ENCODE peak calls at places on chromosomes 16 and 17, in seven cellular contexts. One of them, this sample, is unnamed.

GRCh38 chr17:63293310-63293709 is 152.8 kb downstream of the CYB561 start:
- DNase-seq in mesenchymal stem cell: peak; percentile 44
- DNase-seq in DND-41: no peak
- DNase-seq in kidney: no peak
- DNase-seq in IMR-90: peak; percentile 72
- DNase-seq in colonic mucosa: no peak
- DNase-seq in H9: no peak
- DNase-seq in this sample: no peak

GRCh38 chr17:79735096-79735495 is 4.4 kb downstream of the ENPP7 start:
- DNase-seq in H9: no peak
- DNase-seq in IMR-90: no peak
- DNase-seq in mesenchymal stem cell: no peak
- DNase-seq in DND-41: no peak
- DNase-seq in kidney: no peak
- DNase-seq in colonic mucosa: no peak
- DNase-seq in this sample: no peak

GRCh38 chr16:2912330-2913199 is 834 bp downstream of the FLYWCH1 start:
- DNase-seq in mesenchymal stem cell: peak; percentile 75
- DNase-seq in DND-41: peak; percentile 37
- DNase-seq in kidney: no peak
- DNase-seq in H9: no peak
- DNase-seq in colonic mucosa: peak; percentile 47
- DNase-seq in IMR-90: peak; percentile 73
- DNase-seq in this sample: peak; percentile 58

GRCh38 chr17:46056800-46057304 is 57.8 kb downstream of the STH start:
- DNase-seq in H9: no peak
- DNase-seq in kidney: no peak
- DNase-seq in DND-41: no peak
- DNase-seq in mesenchymal stem cell: peak; percentile 41
- DNase-seq in colonic mucosa: no peak
- DNase-seq in IMR-90: peak; percentile 74
- DNase-seq in this sample: no peak

GRCh38 chr16:57229079-57229478 is 16.0 kb upstream of the ARL2BP start:
- DNase-seq in H9: no peak
- DNase-seq in IMR-90: no peak
- DNase-seq in DND-41: no peak
- DNase-seq in kidney: no peak
- DNase-seq in mesenchymal stem cell: no peak
- DNase-seq in colonic mucosa: no peak
- DNase-seq in this sample: no peak

GRCh38 chr17:44604149-44605115 is 47.1 kb downstream of the FZD2 start:
- DNase-seq in DND-41: no peak
- DNase-seq in mesenchymal stem cell: no peak
- DNase-seq in IMR-90: no peak
- DNase-seq in H9: no peak
- DNase-seq in kidney: no peak
- DNase-seq in colonic mucosa: no peak
- DNase-seq in this sample: no peak

GRCh38 chr17:5812590-5812989 is 228.3 kb upstream of the NLRP1 start:
- DNase-seq in DND-41: no peak
- DNase-seq in IMR-90: no peak
- DNase-seq in kidney: no peak
- DNase-seq in mesenchymal stem cell: no peak
- DNase-seq in H9: peak; percentile 4
- DNase-seq in colonic mucosa: no peak
- DNase-seq in this sample: no peak

GRCh38 chr16:29868396-29868795 is 5.4 kb upstream of the CDIPT start:
- DNase-seq in IMR-90: no peak
- DNase-seq in mesenchymal stem cell: no peak
- DNase-seq in H9: no peak
- DNase-seq in colonic mucosa: no peak
- DNase-seq in kidney: no peak
- DNase-seq in DND-41: no peak
- DNase-seq in this sample: no peak

GRCh38 chr16:10911267-10911666 is 31.0 kb downstream of the DEXI start:
- DNase-seq in DND-41: no peak
- DNase-seq in H9: no peak
- DNase-seq in kidney: no peak
- DNase-seq in IMR-90: no peak
- DNase-seq in mesenchymal stem cell: no peak
- DNase-seq in colonic mucosa: no peak
- DNase-seq in this sample: no peak

GRCh38 chr17:78442648-78443128 is 64.2 kb downstream of the PGS1 start:
- DNase-seq in colonic mucosa: peak; percentile 39
- DNase-seq in H9: no peak
- DNase-seq in mesenchymal stem cell: peak; percentile 56
- DNase-seq in DND-41: no peak
- DNase-seq in IMR-90: peak; percentile 88
- DNase-seq in kidney: peak; percentile 89
- DNase-seq in this sample: no peak

GRCh38 chr17:50607522-50607921 is 27.2 kb upstream of the ABCC3 start:
- DNase-seq in colonic mucosa: no peak
- DNase-seq in H9: no peak
- DNase-seq in IMR-90: no peak
- DNase-seq in mesenchymal stem cell: no peak
- DNase-seq in DND-41: no peak
- DNase-seq in kidney: no peak
- DNase-seq in this sample: no peak

GRCh38 chr17:44004077-44004760 is at the start of gene NAGS:
- DNase-seq in DND-41: no peak
- DNase-seq in colonic mucosa: peak; percentile 29
- DNase-seq in IMR-90: no peak
- DNase-seq in mesenchymal stem cell: no peak
- DNase-seq in H9: peak; percentile 84
- DNase-seq in kidney: peak; percentile 87
- DNase-seq in this sample: peak; percentile 63

GRCh38 chr17:2086306-2086705 is 31.4 kb downstream of the HIC1 start:
- DNase-seq in H9: no peak
- DNase-seq in mesenchymal stem cell: no peak
- DNase-seq in DND-41: no peak
- DNase-seq in kidney: no peak
- DNase-seq in IMR-90: no peak
- DNase-seq in colonic mucosa: no peak
- DNase-seq in this sample: no peak

GRCh38 chr16:79278506-79278905 is 322.0 kb downstream of the MAF start:
- DNase-seq in mesenchymal stem cell: no peak
- DNase-seq in H9: no peak
- DNase-seq in IMR-90: no peak
- DNase-seq in DND-41: peak; percentile 44
- DNase-seq in colonic mucosa: no peak
- DNase-seq in kidney: no peak
- DNase-seq in this sample: no peak

GRCh38 chr17:34721326-34721725 is 141.9 kb downstream of the TMEM132E start:
- DNase-seq in colonic mucosa: no peak
- DNase-seq in mesenchymal stem cell: no peak
- DNase-seq in DND-41: no peak
- DNase-seq in kidney: no peak
- DNase-seq in IMR-90: no peak
- DNase-seq in H9: no peak
- DNase-seq in this sample: no peak

GRCh38 chr16:55297910-55298175 is 26.2 kb upstream of the IRX6 start:
- DNase-seq in kidney: no peak
- DNase-seq in DND-41: no peak
- DNase-seq in IMR-90: peak; percentile 4
- DNase-seq in H9: no peak
- DNase-seq in colonic mucosa: no peak
- DNase-seq in mesenchymal stem cell: no peak
- DNase-seq in this sample: no peak

GRCh38 chr17:19384723-19385391 is 2.1 kb downstream of the MFAP4 start:
- DNase-seq in DND-41: peak; percentile 81
- DNase-seq in H9: no peak
- DNase-seq in kidney: peak; percentile 95
- DNase-seq in mesenchymal stem cell: peak; percentile 75
- DNase-seq in colonic mucosa: peak; percentile 94
- DNase-seq in IMR-90: peak; percentile 91
- DNase-seq in this sample: no peak

GRCh38 chr17:9206160-9206988 is 185.1 kb downstream of the NTN1 start:
- DNase-seq in mesenchymal stem cell: no peak
- DNase-seq in IMR-90: no peak
- DNase-seq in kidney: peak; percentile 54
- DNase-seq in H9: no peak
- DNase-seq in DND-41: no peak
- DNase-seq in colonic mucosa: no peak
- DNase-seq in this sample: peak; percentile 55

GRCh38 chr17:59890720-59891119 is 2.0 kb downstream of the TUBD1 start:
- DNase-seq in colonic mucosa: no peak
- DNase-seq in H9: no peak
- DNase-seq in DND-41: no peak
- DNase-seq in kidney: no peak
- DNase-seq in mesenchymal stem cell: peak; percentile 44
- DNase-seq in IMR-90: peak; percentile 78
- DNase-seq in this sample: no peak

GRCh38 chr16:8920676-8921625 is 38.8 kb downstream of the LITAFD start:
- DNase-seq in mesenchymal stem cell: no peak
- DNase-seq in DND-41: no peak
- DNase-seq in colonic mucosa: no peak
- DNase-seq in H9: no peak
- DNase-seq in kidney: no peak
- DNase-seq in IMR-90: peak; percentile 32
- DNase-seq in this sample: no peak

GRCh38 chr16:12708266-12708665 is 95.4 kb downstream of the CPPED1 start:
- DNase-seq in IMR-90: no peak
- DNase-seq in colonic mucosa: no peak
- DNase-seq in DND-41: no peak
- DNase-seq in mesenchymal stem cell: no peak
- DNase-seq in H9: no peak
- DNase-seq in kidney: no peak
- DNase-seq in this sample: no peak

GRCh38 chr17:83055911-83056582 is 23.4 kb upstream of the METRNL start:
- DNase-seq in IMR-90: peak; percentile 92
- DNase-seq in colonic mucosa: no peak
- DNase-seq in H9: no peak
- DNase-seq in mesenchymal stem cell: peak; percentile 85
- DNase-seq in DND-41: no peak
- DNase-seq in kidney: peak; percentile 83
- DNase-seq in this sample: peak; percentile 1

DNA sequence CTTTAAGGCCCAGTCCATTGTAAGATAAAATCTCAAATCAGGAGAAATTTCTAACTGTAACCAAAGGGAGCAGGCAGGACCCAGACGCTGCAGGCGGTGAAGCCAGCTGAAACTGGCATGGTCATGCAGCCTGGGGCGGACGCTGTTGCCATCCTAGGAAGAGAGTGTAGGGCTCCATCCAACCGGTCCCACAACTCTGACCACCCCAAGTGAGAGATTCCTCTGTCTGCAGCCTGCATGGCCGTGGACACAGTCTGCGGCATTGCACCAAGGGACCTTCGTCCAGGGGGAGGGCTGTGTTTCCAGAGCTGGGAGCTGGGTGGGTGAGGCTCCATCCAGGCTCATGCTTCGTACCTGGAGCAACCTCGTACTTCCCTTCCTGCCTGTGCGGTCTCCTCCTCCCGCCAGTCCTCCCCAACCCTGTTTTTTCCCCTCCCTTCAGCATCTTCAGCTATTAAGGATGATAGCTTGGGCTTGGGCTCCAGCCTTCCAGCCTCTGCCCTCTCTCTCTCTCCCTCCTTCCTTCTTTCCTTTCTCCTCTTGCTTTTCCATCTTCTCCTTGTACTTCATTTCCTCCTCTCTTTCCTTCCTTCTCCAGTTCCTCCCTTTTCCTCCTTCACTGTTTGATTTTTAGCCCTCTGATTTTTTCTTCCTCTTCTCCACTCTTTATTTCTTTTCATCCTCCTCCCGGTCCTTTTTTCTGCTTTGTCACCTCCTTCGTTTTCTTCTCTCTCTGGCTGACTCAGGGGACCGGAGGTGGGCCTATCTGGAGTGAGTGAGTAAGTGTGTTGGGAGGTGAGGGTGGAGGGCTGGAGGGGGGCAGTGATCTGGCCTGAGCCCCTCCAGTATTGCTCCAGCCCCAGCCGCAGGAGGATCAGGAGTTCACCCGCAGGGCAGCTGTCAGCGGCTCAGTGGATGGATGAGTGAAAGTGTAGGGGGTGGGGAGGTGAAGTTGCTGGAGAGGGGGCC is 17.0 kb upstream of the LHX1 start:
- DNase-seq in DND-41: no peak
- DNase-seq in H9: peak; percentile 53
- DNase-seq in colonic mucosa: no peak
- DNase-seq in mesenchymal stem cell: peak; percentile 39
- DNase-seq in kidney: peak; percentile 49
- DNase-seq in IMR-90: peak; percentile 46
- DNase-seq in this sample: peak; percentile 67
- H3K27ac ChIP-seq in DND-41: no peak overlapping the region
- H3K27ac ChIP-seq in H9: no peak overlapping the region
- H3K27ac ChIP-seq in colonic mucosa: no peak overlapping the region
- H3K27ac ChIP-seq in mesenchymal stem cell: peak overlapping the region; percentile 93
- H3K27ac ChIP-seq in kidney: peak overlapping the region; percentile 43
- H3K27ac ChIP-seq in IMR-90: no peak overlapping the region
- H3K27ac ChIP-seq in this sample: no peak overlapping the region

GRCh38 chr17:42178817-42179216 is 2.1 kb downstream of the KCNH4 start:
- DNase-seq in kidney: no peak
- DNase-seq in H9: no peak
- DNase-seq in DND-41: no peak
- DNase-seq in colonic mucosa: no peak
- DNase-seq in mesenchymal stem cell: no peak
- DNase-seq in IMR-90: no peak
- DNase-seq in this sample: no peak

GRCh38 chr17:42171831-42172230 is 9.1 kb downstream of the KCNH4 start:
- DNase-seq in kidney: no peak
- DNase-seq in IMR-90: no peak
- DNase-seq in mesenchymal stem cell: no peak
- DNase-seq in colonic mucosa: no peak
- DNase-seq in DND-41: no peak
- DNase-seq in H9: peak; percentile 78
- DNase-seq in this sample: peak; percentile 31

GRCh38 chr17:42169351-42169750 is 11.6 kb downstream of the KCNH4 start:
- DNase-seq in DND-41: no peak
- DNase-seq in IMR-90: no peak
- DNase-seq in kidney: no peak
- DNase-seq in H9: no peak
- DNase-seq in mesenchymal stem cell: no peak
- DNase-seq in colonic mucosa: no peak
- DNase-seq in this sample: no peak

GRCh38 chr17:42177684-42178083 is 3.3 kb downstream of the KCNH4 start:
- DNase-seq in colonic mucosa: no peak
- DNase-seq in mesenchymal stem cell: no peak
- DNase-seq in H9: no peak
- DNase-seq in DND-41: no peak
- DNase-seq in IMR-90: no peak
- DNase-seq in kidney: no peak
- DNase-seq in this sample: no peak

GRCh38 chr17:42174126-42174783 is 6.7 kb downstream of the KCNH4 start:
- DNase-seq in IMR-90: no peak
- DNase-seq in DND-41: no peak
- DNase-seq in mesenchymal stem cell: no peak
- DNase-seq in H9: no peak
- DNase-seq in kidney: no peak
- DNase-seq in colonic mucosa: no peak
- DNase-seq in this sample: no peak
- H3K9ac ChIP-seq in IMR-90: no peak overlapping the region
- H3K9ac ChIP-seq in DND-41: no peak overlapping the region
- H3K9ac ChIP-seq in mesenchymal stem cell: no peak overlapping the region
- H3K9ac ChIP-seq in H9: no peak overlapping the region
- H3K9ac ChIP-seq in kidney: no peak overlapping the region
- H3K9ac ChIP-seq in colonic mucosa: no peak overlapping the region
- H3K9ac ChIP-seq in this sample: no peak overlapping the region

GRCh38 chr16:69078073-69078472 is 27.4 kb upstream of the HAS3 start:
- DNase-seq in mesenchymal stem cell: no peak
- DNase-seq in colonic mucosa: no peak
- DNase-seq in kidney: peak; percentile 12
- DNase-seq in H9: peak; percentile 86
- DNase-seq in IMR-90: no peak
- DNase-seq in DND-41: no peak
- DNase-seq in this sample: peak; percentile 42
- H3K27ac ChIP-seq in mesenchymal stem cell: peak overlapping the region; percentile 55
- H3K27ac ChIP-seq in colonic mucosa: no peak overlapping the region
- H3K27ac ChIP-seq in kidney: no peak overlapping the region
- H3K27ac ChIP-seq in H9: peak overlapping the region; percentile 15
- H3K27ac ChIP-seq in IMR-90: no peak overlapping the region
- H3K27ac ChIP-seq in DND-41: no peak overlapping the region
- H3K27ac ChIP-seq in this sample: no peak overlapping the region

GRCh38 chr16:67181346-67181745 is 2.4 kb downstream of the MATCAP1 start:
- DNase-seq in DND-41: no peak
- DNase-seq in kidney: peak; percentile 90
- DNase-seq in IMR-90: peak; percentile 92
- DNase-seq in mesenchymal stem cell: peak; percentile 85
- DNase-seq in H9: no peak
- DNase-seq in colonic mucosa: no peak
- DNase-seq in this sample: no peak
- H3K9ac ChIP-seq in DND-41: peak overlapping the region; percentile 20
- H3K9ac ChIP-seq in kidney: no peak overlapping the region
- H3K9ac ChIP-seq in IMR-90: peak overlapping the region; percentile 15
- H3K9ac ChIP-seq in mesenchymal stem cell: peak overlapping the region; percentile 43
- H3K9ac ChIP-seq in H9: no peak overlapping the region
- H3K9ac ChIP-seq in colonic mucosa: no peak overlapping the region
- H3K9ac ChIP-seq in this sample: no peak overlapping the region

This sample was measured in neural progenitor cell.